ENCODE peak calls at places on chromosomes 13 and 19, in ten cellular contexts. One of them, this sample, is unnamed.

GRCh38 chr19:57903298-57904174 is 12.9 kb downstream of the ZNF417 start:
- DNase-seq in fibroblast of lung: peak; percentile 21
- DNase-seq in PC-3: peak; percentile 52
- DNase-seq in IMR-90: peak; percentile 53
- DNase-seq in HCT116: peak; percentile 4
- DNase-seq in neural progenitor cell: peak; percentile 33
- DNase-seq in colonic mucosa: no peak
- DNase-seq in mammary epithelial cell: peak; percentile 26
- DNase-seq in H9: no peak
- DNase-seq in H1: no peak
- DNase-seq in this sample: no peak

GRCh38 chr13:40777166-40777956 is 6.4 kb upstream of the MRPS31 start:
- DNase-seq in fibroblast of lung: peak; percentile 43
- DNase-seq in PC-3: peak; percentile 55
- DNase-seq in IMR-90: peak; percentile 37
- DNase-seq in HCT116: peak; percentile 65
- DNase-seq in neural progenitor cell: peak; percentile 66
- DNase-seq in colonic mucosa: peak; percentile 72
- DNase-seq in mammary epithelial cell: peak; percentile 47
- DNase-seq in H9: peak; percentile 51
- DNase-seq in H1: no peak
- DNase-seq in this sample: no peak

GRCh38 chr13:98515804-98516465 is 61.0 kb downstream of the STK24 start:
- DNase-seq in fibroblast of lung: peak; percentile 58
- DNase-seq in PC-3: no peak
- DNase-seq in IMR-90: no peak
- DNase-seq in HCT116: no peak
- DNase-seq in neural progenitor cell: peak; percentile 31
- DNase-seq in colonic mucosa: no peak
- DNase-seq in mammary epithelial cell: no peak
- DNase-seq in H9: no peak
- DNase-seq in H1: no peak
- DNase-seq in this sample: no peak

GRCh38 chr19:49059056-49059455 is 1.5 kb upstream of the CGB7 start:
- DNase-seq in fibroblast of lung: no peak
- DNase-seq in PC-3: no peak
- DNase-seq in IMR-90: no peak
- DNase-seq in HCT116: no peak
- DNase-seq in neural progenitor cell: no peak
- DNase-seq in colonic mucosa: no peak
- DNase-seq in mammary epithelial cell: no peak
- DNase-seq in H9: no peak
- DNase-seq in H1: no peak
- DNase-seq in this sample: no peak

GRCh38 chr13:110390572-110390971 is 83.5 kb downstream of the COL4A2 start:
- DNase-seq in fibroblast of lung: peak; percentile 96
- DNase-seq in PC-3: peak; percentile 89
- DNase-seq in IMR-90: peak; percentile 97
- DNase-seq in HCT116: no peak
- DNase-seq in neural progenitor cell: no peak
- DNase-seq in colonic mucosa: no peak
- DNase-seq in mammary epithelial cell: peak; percentile 35
- DNase-seq in H9: no peak
- DNase-seq in H1: no peak
- DNase-seq in this sample: no peak

GRCh38 chr13:71625694-71626093 is 241.3 kb downstream of the DACH1 start:
- DNase-seq in fibroblast of lung: peak; percentile 69
- DNase-seq in PC-3: peak; percentile 23
- DNase-seq in IMR-90: peak; percentile 92
- DNase-seq in HCT116: no peak
- DNase-seq in neural progenitor cell: no peak
- DNase-seq in colonic mucosa: no peak
- DNase-seq in mammary epithelial cell: no peak
- DNase-seq in H9: no peak
- DNase-seq in H1: no peak
- DNase-seq in this sample: no peak

GRCh38 chr19:16898306-16899015 is 9.7 kb downstream of the F2RL3 start:
- DNase-seq in fibroblast of lung: no peak
- DNase-seq in PC-3: no peak
- DNase-seq in IMR-90: no peak
- DNase-seq in HCT116: no peak
- DNase-seq in neural progenitor cell: no peak
- DNase-seq in colonic mucosa: no peak
- DNase-seq in mammary epithelial cell: no peak
- DNase-seq in H9: no peak
- DNase-seq in H1: no peak
- DNase-seq in this sample: no peak

GRCh38 chr19:16168465-16169081 is 4.8 kb downstream of the CIB3 start:
- DNase-seq in fibroblast of lung: peak; percentile 28
- DNase-seq in PC-3: peak; percentile 61
- DNase-seq in IMR-90: peak; percentile 50
- DNase-seq in HCT116: no peak
- DNase-seq in neural progenitor cell: no peak
- DNase-seq in colonic mucosa: no peak
- DNase-seq in mammary epithelial cell: peak; percentile 24
- DNase-seq in H9: no peak
- DNase-seq in H1: no peak
- DNase-seq in this sample: no peak

GRCh38 chr13:30077338-30077737 is 226.9 kb upstream of the UBL3 start:
- DNase-seq in fibroblast of lung: no peak
- DNase-seq in PC-3: no peak
- DNase-seq in IMR-90: no peak
- DNase-seq in HCT116: no peak
- DNase-seq in neural progenitor cell: no peak
- DNase-seq in colonic mucosa: no peak
- DNase-seq in mammary epithelial cell: no peak
- DNase-seq in H9: no peak
- DNase-seq in H1: no peak
- DNase-seq in this sample: no peak

GRCh38 chr19:46049597-46049996 is 8.8 kb upstream of the IGFL4 start:
- DNase-seq in fibroblast of lung: no peak
- DNase-seq in PC-3: no peak
- DNase-seq in IMR-90: no peak
- DNase-seq in HCT116: no peak
- DNase-seq in neural progenitor cell: no peak
- DNase-seq in colonic mucosa: no peak
- DNase-seq in mammary epithelial cell: peak; percentile 92
- DNase-seq in H9: peak; percentile 87
- DNase-seq in H1: peak; percentile 81
- DNase-seq in this sample: no peak

GRCh38 chr19:1750343-1751021 is 2.8 kb upstream of the ONECUT3 start:
- DNase-seq in fibroblast of lung: no peak
- DNase-seq in PC-3: no peak
- DNase-seq in IMR-90: no peak
- DNase-seq in HCT116: no peak
- DNase-seq in neural progenitor cell: no peak
- DNase-seq in colonic mucosa: no peak
- DNase-seq in mammary epithelial cell: no peak
- DNase-seq in H9: no peak
- DNase-seq in H1: peak; percentile 58
- DNase-seq in this sample: peak; percentile 58

GRCh38 chr19:53504903-53505302 is 33.0 kb upstream of the ZNF331 start:
- DNase-seq in fibroblast of lung: no peak
- DNase-seq in PC-3: no peak
- DNase-seq in IMR-90: no peak
- DNase-seq in HCT116: no peak
- DNase-seq in neural progenitor cell: no peak
- DNase-seq in colonic mucosa: no peak
- DNase-seq in mammary epithelial cell: no peak
- DNase-seq in H9: no peak
- DNase-seq in H1: no peak
- DNase-seq in this sample: no peak

GRCh38 chr13:29926077-29926476 is 75.7 kb upstream of the UBL3 start:
- DNase-seq in fibroblast of lung: no peak
- DNase-seq in PC-3: no peak
- DNase-seq in IMR-90: no peak
- DNase-seq in HCT116: no peak
- DNase-seq in neural progenitor cell: no peak
- DNase-seq in colonic mucosa: no peak
- DNase-seq in mammary epithelial cell: no peak
- DNase-seq in H9: no peak
- DNase-seq in H1: no peak
- DNase-seq in this sample: no peak

GRCh38 chr19:31262673-31263308 is 86.4 kb downstream of the TSHZ3 start:
- DNase-seq in fibroblast of lung: no peak
- DNase-seq in PC-3: no peak
- DNase-seq in IMR-90: peak; percentile 34
- DNase-seq in HCT116: no peak
- DNase-seq in neural progenitor cell: no peak
- DNase-seq in colonic mucosa: no peak
- DNase-seq in mammary epithelial cell: no peak
- DNase-seq in H9: peak; percentile 10
- DNase-seq in H1: no peak
- DNase-seq in this sample: peak; percentile 63

GRCh38 chr13:98171806-98172569 is 5.1 kb downstream of the RNF113B start:
- DNase-seq in fibroblast of lung: peak; percentile 74
- DNase-seq in PC-3: no peak
- DNase-seq in IMR-90: peak; percentile 32
- DNase-seq in HCT116: no peak
- DNase-seq in neural progenitor cell: peak; percentile 19
- DNase-seq in colonic mucosa: no peak
- DNase-seq in mammary epithelial cell: no peak
- DNase-seq in H9: no peak
- DNase-seq in H1: no peak
- DNase-seq in this sample: peak; percentile 79

GRCh38 chr13:35283856-35284255 is 192.6 kb downstream of the MAB21L1 start:
- DNase-seq in fibroblast of lung: peak; percentile 9
- DNase-seq in PC-3: peak; percentile 64
- DNase-seq in IMR-90: no peak
- DNase-seq in HCT116: no peak
- DNase-seq in neural progenitor cell: no peak
- DNase-seq in colonic mucosa: no peak
- DNase-seq in mammary epithelial cell: peak; percentile 54
- DNase-seq in H9: no peak
- DNase-seq in H1: no peak
- DNase-seq in this sample: no peak

GRCh38 chr19:35414442-35414841 is 33.6 kb upstream of the FFAR2 start:
- DNase-seq in fibroblast of lung: no peak
- DNase-seq in PC-3: no peak
- DNase-seq in IMR-90: no peak
- DNase-seq in HCT116: no peak
- DNase-seq in neural progenitor cell: no peak
- DNase-seq in colonic mucosa: no peak
- DNase-seq in mammary epithelial cell: no peak
- DNase-seq in H9: no peak
- DNase-seq in H1: no peak
- DNase-seq in this sample: no peak

GRCh38 chr19:45171211-45171623 is 6.8 kb downstream of the TRAPPC6A start:
- DNase-seq in fibroblast of lung: no peak
- DNase-seq in PC-3: no peak
- DNase-seq in IMR-90: no peak
- DNase-seq in HCT116: no peak
- DNase-seq in neural progenitor cell: no peak
- DNase-seq in colonic mucosa: no peak
- DNase-seq in mammary epithelial cell: no peak
- DNase-seq in H9: no peak
- DNase-seq in H1: no peak
- DNase-seq in this sample: no peak

DNA sequence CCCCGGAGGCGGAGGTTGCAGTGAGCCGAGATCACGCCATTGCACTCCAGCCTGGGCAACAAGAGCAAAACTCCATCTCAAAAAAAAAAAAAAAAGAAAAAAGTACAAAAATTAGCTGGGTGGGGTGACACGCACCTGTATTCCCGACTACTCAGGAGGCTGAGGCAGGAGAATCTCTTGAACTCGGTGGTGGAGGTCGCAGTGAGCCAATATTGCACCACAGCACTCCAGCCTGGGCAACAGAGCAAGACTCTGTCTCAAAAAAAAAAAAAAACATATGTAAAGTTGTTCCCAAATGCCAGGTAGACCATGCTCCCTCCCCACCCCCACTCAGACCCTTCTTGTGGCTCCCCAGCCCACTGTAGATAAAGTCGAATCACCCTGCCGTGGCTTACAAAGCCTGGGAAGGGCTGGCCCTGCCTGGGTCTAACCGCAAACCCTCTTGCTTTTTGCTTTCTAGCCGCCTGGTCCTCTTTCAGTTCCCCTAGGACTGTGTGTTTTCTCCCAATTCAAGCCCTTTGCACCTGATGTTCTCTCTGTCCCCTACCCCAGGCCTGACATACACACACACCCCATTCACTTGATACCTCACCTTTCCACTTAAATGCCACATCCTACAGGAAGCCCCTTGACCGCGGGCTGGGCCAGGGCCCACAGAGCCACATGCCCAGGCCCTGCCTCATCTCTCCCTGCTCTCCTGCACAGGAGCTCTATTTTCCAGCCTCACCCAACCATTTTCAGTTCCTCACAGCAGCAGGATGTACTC is 34.4 kb downstream of the MAP4K1 start:
- DNase-seq in fibroblast of lung: no peak
- DNase-seq in PC-3: no peak
- DNase-seq in IMR-90: no peak
- DNase-seq in HCT116: no peak
- DNase-seq in neural progenitor cell: no peak
- DNase-seq in colonic mucosa: no peak
- DNase-seq in mammary epithelial cell: no peak
- DNase-seq in H9: no peak
- DNase-seq in H1: no peak
- DNase-seq in this sample: no peak
- H3K4me1 ChIP-seq in fibroblast of lung: no peaks in the 10 kb centered on the region
- H3K4me1 ChIP-seq in PC-3: no peaks in the 10 kb centered on the region
- H3K4me1 ChIP-seq in IMR-90: no peaks in the 10 kb centered on the region
- H3K4me1 ChIP-seq in HCT116: no peaks in the 10 kb centered on the region
- H3K4me1 ChIP-seq in neural progenitor cell: no peaks in the 10 kb centered on the region
- H3K4me1 ChIP-seq in colonic mucosa: no peaks in the 10 kb centered on the region
- H3K4me1 ChIP-seq in mammary epithelial cell: peaks cover 8% of the 10 kb centered on the region
- H3K4me1 ChIP-seq in H9: no peaks in the 10 kb centered on the region
- H3K4me1 ChIP-seq in H1: no peaks in the 10 kb centered on the region
- H3K4me1 ChIP-seq in this sample: no peaks in the 10 kb centered on the region

GRCh38 chr13:45121421-45121820 is 1.1 kb downstream of the GTF2F2 start:
- DNase-seq in fibroblast of lung: peak; percentile 43
- DNase-seq in PC-3: peak; percentile 30
- DNase-seq in IMR-90: peak; percentile 53
- DNase-seq in HCT116: peak; percentile 16
- DNase-seq in neural progenitor cell: peak; percentile 36
- DNase-seq in colonic mucosa: no peak
- DNase-seq in mammary epithelial cell: peak; percentile 43
- DNase-seq in H9: no peak
- DNase-seq in H1: no peak
- DNase-seq in this sample: no peak
- TF ChIP-seq CTCF in fibroblast of lung: peak; percentile 4
- TF ChIP-seq CTCF in PC-3: peak; percentile 42
- TF ChIP-seq CTCF in IMR-90: peak; percentile 31
- TF ChIP-seq CTCF in HCT116: no peak
- TF ChIP-seq CTCF in neural progenitor cell: peak; percentile 27
- TF ChIP-seq CTCF in colonic mucosa: no peak
- TF ChIP-seq CTCF in mammary epithelial cell: peak; percentile 32
- TF ChIP-seq CTCF in H9: peak; percentile 45
- TF ChIP-seq CTCF in H1: no peak
- TF ChIP-seq CTCF in this sample: no peak

GRCh38 chr19:29667941-29668340 is 2.7 kb downstream of the PLEKHF1 start:
- DNase-seq in fibroblast of lung: no peak
- DNase-seq in PC-3: no peak
- DNase-seq in IMR-90: no peak
- DNase-seq in HCT116: no peak
- DNase-seq in neural progenitor cell: no peak
- DNase-seq in colonic mucosa: no peak
- DNase-seq in mammary epithelial cell: no peak
- DNase-seq in H9: no peak
- DNase-seq in H1: no peak
- DNase-seq in this sample: peak; percentile 73
- H3K9ac ChIP-seq in fibroblast of lung: no peak overlapping the region
- H3K9ac ChIP-seq in PC-3: no peak overlapping the region
- H3K9ac ChIP-seq in IMR-90: no peak overlapping the region
- H3K9ac ChIP-seq in HCT116: no peak overlapping the region
- H3K9ac ChIP-seq in neural progenitor cell: no peak overlapping the region
- H3K9ac ChIP-seq in colonic mucosa: no peak overlapping the region
- H3K9ac ChIP-seq in mammary epithelial cell: no peak overlapping the region
- H3K9ac ChIP-seq in H9: no peak overlapping the region
- H3K9ac ChIP-seq in H1: no peak overlapping the region
- H3K9ac ChIP-seq in this sample: no peak overlapping the region

GRCh38 chr19:11198769-11199469 is 1.6 kb upstream of the KANK2 start:
- DNase-seq in fibroblast of lung: no peak
- DNase-seq in PC-3: no peak
- DNase-seq in IMR-90: no peak
- DNase-seq in HCT116: no peak
- DNase-seq in neural progenitor cell: no peak
- DNase-seq in colonic mucosa: no peak
- DNase-seq in mammary epithelial cell: no peak
- DNase-seq in H9: no peak
- DNase-seq in H1: no peak
- DNase-seq in this sample: no peak
- H3K4me1 ChIP-seq in fibroblast of lung: peaks cover 24% of the 10 kb centered on the region
- H3K4me1 ChIP-seq in PC-3: peaks cover 27% of the 10 kb centered on the region
- H3K4me1 ChIP-seq in IMR-90: peaks cover 27% of the 10 kb centered on the region
- H3K4me1 ChIP-seq in HCT116: peaks cover 36% of the 10 kb centered on the region
- H3K4me1 ChIP-seq in neural progenitor cell: no peaks in the 10 kb centered on the region
- H3K4me1 ChIP-seq in colonic mucosa: no peaks in the 10 kb centered on the region
- H3K4me1 ChIP-seq in mammary epithelial cell: peaks cover 6% of the 10 kb centered on the region
- H3K4me1 ChIP-seq in H9: no peaks in the 10 kb centered on the region
- H3K4me1 ChIP-seq in H1: peaks cover 2% of the 10 kb centered on the region
- H3K4me1 ChIP-seq in this sample: peaks cover 19% of the 10 kb centered on the region